ENCODE peak calls at places on chromosomes 12 and 14, in ten cellular contexts. One of them, this sample, is unnamed.

GRCh38 chr12:125125271-125125670 is 60.0 kb downstream of the AACS start:
- DNase-seq in foreskin fibroblast: no peak
- DNase-seq in type B pancreatic cell: no peak
- DNase-seq in stimulated activated CD8-positive, alpha-beta memory T cell treated with anti-CD3 and anti-CD28 coated beads, Interleukin-4, amount 100 ng/mL, for 24 hours: no peak
- DNase-seq in cardiac muscle cell: no peak
- DNase-seq in GM12892: no peak
- DNase-seq in AG08395: no peak
- DNase-seq in GM04504: no peak
- DNase-seq in frontal cortex: no peak
- DNase-seq in lower lobe of right lung: no peak
- DNase-seq in this sample: no peak

GRCh38 chr12:7444537-7444936 is 584 bp upstream of the CD163L1 start:
- DNase-seq in foreskin fibroblast: no peak
- DNase-seq in type B pancreatic cell: no peak
- DNase-seq in stimulated activated CD8-positive, alpha-beta memory T cell treated with anti-CD3 and anti-CD28 coated beads, Interleukin-4, amount 100 ng/mL, for 24 hours: no peak
- DNase-seq in cardiac muscle cell: no peak
- DNase-seq in GM12892: no peak
- DNase-seq in AG08395: no peak
- DNase-seq in GM04504: no peak
- DNase-seq in frontal cortex: no peak
- DNase-seq in lower lobe of right lung: no peak
- DNase-seq in this sample: no peak

GRCh38 chr12:3214508-3215365 is 137.6 kb downstream of the TSPAN9 start:
- DNase-seq in foreskin fibroblast: no peak
- DNase-seq in type B pancreatic cell: no peak
- DNase-seq in stimulated activated CD8-positive, alpha-beta memory T cell treated with anti-CD3 and anti-CD28 coated beads, Interleukin-4, amount 100 ng/mL, for 24 hours: no peak
- DNase-seq in cardiac muscle cell: no peak
- DNase-seq in GM12892: no peak
- DNase-seq in AG08395: no peak
- DNase-seq in GM04504: no peak
- DNase-seq in frontal cortex: no peak
- DNase-seq in lower lobe of right lung: no peak
- DNase-seq in this sample: no peak

GRCh38 chr14:102316048-102316745 is 3.3 kb upstream of the ZNF839 start:
- DNase-seq in foreskin fibroblast: peak; percentile 33
- DNase-seq in type B pancreatic cell: no peak
- DNase-seq in stimulated activated CD8-positive, alpha-beta memory T cell treated with anti-CD3 and anti-CD28 coated beads, Interleukin-4, amount 100 ng/mL, for 24 hours: no peak
- DNase-seq in cardiac muscle cell: peak; percentile 83
- DNase-seq in GM12892: no peak
- DNase-seq in AG08395: no peak
- DNase-seq in GM04504: no peak
- DNase-seq in frontal cortex: no peak
- DNase-seq in lower lobe of right lung: no peak
- DNase-seq in this sample: no peak

GRCh38 chr12:52020539-52021336 is 14.0 kb downstream of the TAMALIN start:
- DNase-seq in foreskin fibroblast: no peak
- DNase-seq in type B pancreatic cell: no peak
- DNase-seq in stimulated activated CD8-positive, alpha-beta memory T cell treated with anti-CD3 and anti-CD28 coated beads, Interleukin-4, amount 100 ng/mL, for 24 hours: no peak
- DNase-seq in cardiac muscle cell: peak; percentile 74
- DNase-seq in GM12892: no peak
- DNase-seq in AG08395: peak; percentile 60
- DNase-seq in GM04504: no peak
- DNase-seq in frontal cortex: no peak
- DNase-seq in lower lobe of right lung: no peak
- DNase-seq in this sample: no peak

GRCh38 chr14:105925615-105926414 is 399.4 kb downstream of the TMEM121 start:
- DNase-seq in foreskin fibroblast: no peak
- DNase-seq in type B pancreatic cell: no peak
- DNase-seq in stimulated activated CD8-positive, alpha-beta memory T cell treated with anti-CD3 and anti-CD28 coated beads, Interleukin-4, amount 100 ng/mL, for 24 hours: no peak
- DNase-seq in cardiac muscle cell: no peak
- DNase-seq in GM12892: no peak
- DNase-seq in AG08395: no peak
- DNase-seq in GM04504: no peak
- DNase-seq in frontal cortex: no peak
- DNase-seq in lower lobe of right lung: peak; percentile 26
- DNase-seq in this sample: no peak

GRCh38 chr12:112590281-112590680 is 171.5 kb downstream of the PTPN11 start:
- DNase-seq in foreskin fibroblast: no peak
- DNase-seq in type B pancreatic cell: no peak
- DNase-seq in stimulated activated CD8-positive, alpha-beta memory T cell treated with anti-CD3 and anti-CD28 coated beads, Interleukin-4, amount 100 ng/mL, for 24 hours: no peak
- DNase-seq in cardiac muscle cell: no peak
- DNase-seq in GM12892: no peak
- DNase-seq in AG08395: no peak
- DNase-seq in GM04504: no peak
- DNase-seq in frontal cortex: no peak
- DNase-seq in lower lobe of right lung: no peak
- DNase-seq in this sample: no peak

GRCh38 chr12:118015306-118015705 is 1.2 kb upstream of the RFC5 start:
- DNase-seq in foreskin fibroblast: no peak
- DNase-seq in type B pancreatic cell: no peak
- DNase-seq in stimulated activated CD8-positive, alpha-beta memory T cell treated with anti-CD3 and anti-CD28 coated beads, Interleukin-4, amount 100 ng/mL, for 24 hours: no peak
- DNase-seq in cardiac muscle cell: no peak
- DNase-seq in GM12892: no peak
- DNase-seq in AG08395: no peak
- DNase-seq in GM04504: no peak
- DNase-seq in frontal cortex: no peak
- DNase-seq in lower lobe of right lung: no peak
- DNase-seq in this sample: no peak

GRCh38 chr12:96046543-96047137 is 11.3 kb upstream of the LTA4H start:
- DNase-seq in foreskin fibroblast: no peak
- DNase-seq in type B pancreatic cell: no peak
- DNase-seq in stimulated activated CD8-positive, alpha-beta memory T cell treated with anti-CD3 and anti-CD28 coated beads, Interleukin-4, amount 100 ng/mL, for 24 hours: no peak
- DNase-seq in cardiac muscle cell: no peak
- DNase-seq in GM12892: no peak
- DNase-seq in AG08395: no peak
- DNase-seq in GM04504: no peak
- DNase-seq in frontal cortex: no peak
- DNase-seq in lower lobe of right lung: no peak
- DNase-seq in this sample: no peak

GRCh38 chr12:39581592-39581991 is 38.0 kb downstream of the ABCD2 start:
- DNase-seq in foreskin fibroblast: no peak
- DNase-seq in type B pancreatic cell: no peak
- DNase-seq in stimulated activated CD8-positive, alpha-beta memory T cell treated with anti-CD3 and anti-CD28 coated beads, Interleukin-4, amount 100 ng/mL, for 24 hours: no peak
- DNase-seq in cardiac muscle cell: peak; percentile 11
- DNase-seq in GM12892: no peak
- DNase-seq in AG08395: no peak
- DNase-seq in GM04504: no peak
- DNase-seq in frontal cortex: no peak
- DNase-seq in lower lobe of right lung: no peak
- DNase-seq in this sample: no peak

GRCh38 chr12:102539651-102540553 is 59.5 kb upstream of the IGF1 start:
- DNase-seq in foreskin fibroblast: peak; percentile 90
- DNase-seq in type B pancreatic cell: no peak
- DNase-seq in stimulated activated CD8-positive, alpha-beta memory T cell treated with anti-CD3 and anti-CD28 coated beads, Interleukin-4, amount 100 ng/mL, for 24 hours: no peak
- DNase-seq in cardiac muscle cell: peak; percentile 53
- DNase-seq in GM12892: no peak
- DNase-seq in AG08395: peak; percentile 80
- DNase-seq in GM04504: peak; percentile 85
- DNase-seq in frontal cortex: no peak
- DNase-seq in lower lobe of right lung: no peak
- DNase-seq in this sample: peak; percentile 41

GRCh38 chr14:83023369-83023768 is 1489.7 kb upstream of the SEL1L start:
- DNase-seq in foreskin fibroblast: no peak
- DNase-seq in type B pancreatic cell: no peak
- DNase-seq in stimulated activated CD8-positive, alpha-beta memory T cell treated with anti-CD3 and anti-CD28 coated beads, Interleukin-4, amount 100 ng/mL, for 24 hours: no peak
- DNase-seq in cardiac muscle cell: no peak
- DNase-seq in GM12892: no peak
- DNase-seq in AG08395: no peak
- DNase-seq in GM04504: no peak
- DNase-seq in frontal cortex: no peak
- DNase-seq in lower lobe of right lung: no peak
- DNase-seq in this sample: no peak

GRCh38 chr12:107429006-107429698 is 256.4 kb upstream of the PWP1 start:
- DNase-seq in foreskin fibroblast: no peak
- DNase-seq in type B pancreatic cell: no peak
- DNase-seq in stimulated activated CD8-positive, alpha-beta memory T cell treated with anti-CD3 and anti-CD28 coated beads, Interleukin-4, amount 100 ng/mL, for 24 hours: no peak
- DNase-seq in cardiac muscle cell: no peak
- DNase-seq in GM12892: no peak
- DNase-seq in AG08395: no peak
- DNase-seq in GM04504: no peak
- DNase-seq in frontal cortex: no peak
- DNase-seq in lower lobe of right lung: no peak
- DNase-seq in this sample: no peak

GRCh38 chr12:69620921-69621320 is 10.2 kb upstream of the LRRC10 start:
- DNase-seq in foreskin fibroblast: no peak
- DNase-seq in type B pancreatic cell: no peak
- DNase-seq in stimulated activated CD8-positive, alpha-beta memory T cell treated with anti-CD3 and anti-CD28 coated beads, Interleukin-4, amount 100 ng/mL, for 24 hours: no peak
- DNase-seq in cardiac muscle cell: peak; percentile 11
- DNase-seq in GM12892: no peak
- DNase-seq in AG08395: no peak
- DNase-seq in GM04504: no peak
- DNase-seq in frontal cortex: no peak
- DNase-seq in lower lobe of right lung: no peak
- DNase-seq in this sample: no peak

GRCh38 chr12:115398311-115398781 is 714.4 kb upstream of the TBX3 start:
- DNase-seq in foreskin fibroblast: no peak
- DNase-seq in type B pancreatic cell: no peak
- DNase-seq in stimulated activated CD8-positive, alpha-beta memory T cell treated with anti-CD3 and anti-CD28 coated beads, Interleukin-4, amount 100 ng/mL, for 24 hours: no peak
- DNase-seq in cardiac muscle cell: no peak
- DNase-seq in GM12892: no peak
- DNase-seq in AG08395: no peak
- DNase-seq in GM04504: no peak
- DNase-seq in frontal cortex: no peak
- DNase-seq in lower lobe of right lung: no peak
- DNase-seq in this sample: no peak

GRCh38 chr14:32998433-32998832 is 59.8 kb downstream of the NPAS3 start:
- DNase-seq in foreskin fibroblast: peak; percentile 5
- DNase-seq in type B pancreatic cell: no peak
- DNase-seq in stimulated activated CD8-positive, alpha-beta memory T cell treated with anti-CD3 and anti-CD28 coated beads, Interleukin-4, amount 100 ng/mL, for 24 hours: no peak
- DNase-seq in cardiac muscle cell: peak; percentile 29
- DNase-seq in GM12892: no peak
- DNase-seq in AG08395: peak; percentile 6
- DNase-seq in GM04504: no peak
- DNase-seq in frontal cortex: no peak
- DNase-seq in lower lobe of right lung: no peak
- DNase-seq in this sample: no peak

GRCh38 chr12:58481811-58482210 is 438.5 kb downstream of the LRIG3 start:
- DNase-seq in foreskin fibroblast: no peak
- DNase-seq in type B pancreatic cell: no peak
- DNase-seq in stimulated activated CD8-positive, alpha-beta memory T cell treated with anti-CD3 and anti-CD28 coated beads, Interleukin-4, amount 100 ng/mL, for 24 hours: no peak
- DNase-seq in cardiac muscle cell: no peak
- DNase-seq in GM12892: no peak
- DNase-seq in AG08395: no peak
- DNase-seq in GM04504: no peak
- DNase-seq in frontal cortex: no peak
- DNase-seq in lower lobe of right lung: no peak
- DNase-seq in this sample: no peak

GRCh38 chr12:48058771-48059170 is 47.1 kb downstream of the SENP1 start:
- DNase-seq in foreskin fibroblast: no peak
- DNase-seq in type B pancreatic cell: no peak
- DNase-seq in stimulated activated CD8-positive, alpha-beta memory T cell treated with anti-CD3 and anti-CD28 coated beads, Interleukin-4, amount 100 ng/mL, for 24 hours: no peak
- DNase-seq in cardiac muscle cell: no peak
- DNase-seq in GM12892: no peak
- DNase-seq in AG08395: no peak
- DNase-seq in GM04504: no peak
- DNase-seq in frontal cortex: no peak
- DNase-seq in lower lobe of right lung: no peak
- DNase-seq in this sample: no peak

GRCh38 chr14:21057803-21058675 is at the start of gene RNASE8:
- DNase-seq in foreskin fibroblast: no peak
- DNase-seq in type B pancreatic cell: no peak
- DNase-seq in stimulated activated CD8-positive, alpha-beta memory T cell treated with anti-CD3 and anti-CD28 coated beads, Interleukin-4, amount 100 ng/mL, for 24 hours: no peak
- DNase-seq in cardiac muscle cell: no peak
- DNase-seq in GM12892: no peak
- DNase-seq in AG08395: peak; percentile 36
- DNase-seq in GM04504: no peak
- DNase-seq in frontal cortex: no peak
- DNase-seq in lower lobe of right lung: no peak
- DNase-seq in this sample: no peak

GRCh38 chr12:123990512-123990911 is 17.5 kb downstream of the ZNF664 start:
- DNase-seq in foreskin fibroblast: peak; percentile 61
- DNase-seq in type B pancreatic cell: no peak
- DNase-seq in stimulated activated CD8-positive, alpha-beta memory T cell treated with anti-CD3 and anti-CD28 coated beads, Interleukin-4, amount 100 ng/mL, for 24 hours: no peak
- DNase-seq in cardiac muscle cell: peak; percentile 94
- DNase-seq in GM12892: no peak
- DNase-seq in AG08395: peak; percentile 71
- DNase-seq in GM04504: peak; percentile 56
- DNase-seq in frontal cortex: no peak
- DNase-seq in lower lobe of right lung: no peak
- DNase-seq in this sample: no peak

GRCh38 chr14:52263190-52263589 is 4.3 kb upstream of the PTGDR start:
- DNase-seq in foreskin fibroblast: no peak
- DNase-seq in type B pancreatic cell: no peak
- DNase-seq in stimulated activated CD8-positive, alpha-beta memory T cell treated with anti-CD3 and anti-CD28 coated beads, Interleukin-4, amount 100 ng/mL, for 24 hours: no peak
- DNase-seq in cardiac muscle cell: no peak
- DNase-seq in GM12892: no peak
- DNase-seq in AG08395: no peak
- DNase-seq in GM04504: no peak
- DNase-seq in frontal cortex: no peak
- DNase-seq in lower lobe of right lung: no peak
- DNase-seq in this sample: no peak

GRCh38 chr12:65968359-65968758 is 144.1 kb downstream of the HMGA2 start:
- DNase-seq in foreskin fibroblast: no peak
- DNase-seq in type B pancreatic cell: no peak
- DNase-seq in stimulated activated CD8-positive, alpha-beta memory T cell treated with anti-CD3 and anti-CD28 coated beads, Interleukin-4, amount 100 ng/mL, for 24 hours: no peak
- DNase-seq in cardiac muscle cell: peak; percentile 18
- DNase-seq in GM12892: no peak
- DNase-seq in AG08395: no peak
- DNase-seq in GM04504: no peak
- DNase-seq in frontal cortex: no peak
- DNase-seq in lower lobe of right lung: no peak
- DNase-seq in this sample: no peak